ENCODE peak calls at places on chromosomes 3 and 15, in five cellular contexts. K is Right ventricle myocardium superior; T is GM13977; B is activated CD8-positive, alpha-beta memory T cell treated with anti-CD3 and anti-CD28 coated beads for 24 hours; M is mammary epithelial cell. F is an unnamed sample.

GRCh38 chr15:44045217-44045616 is 149.9 kb downstream of the FRMD5 start:
- DNase-seq in K (no peak), B (no peak), M (no peak), T (no peak), F (no peak)

GRCh38 chr3:155064920-155065319 is 15.2 kb upstream of the MME start:
- DNase-seq in B (no peak), T (no peak), M (no peak), K (no peak), F (no peak)

GRCh38 chr3:13199006-13199776 is 126.0 kb upstream of the IQSEC1 start:
- DNase-seq in M (no peak), T (no peak), B (no peak), K (no peak), F (no peak)

GRCh38 chr3:63995056-63995576 is 28.2 kb downstream of the PSMD6 start:
- DNase-seq in K (no peak), B (no peak), M (no peak), T (no peak), F (no peak)

GRCh38 chr3:123287962-123288302 is 86.2 kb downstream of the SEC22A start:
- DNase-seq in K (no peak), B (no peak), T (no peak), M (no peak), F (no peak)

GRCh38 chr3:169668957-169669681 is 5.6 kb upstream of the MECOM start:
- DNase-seq in T (peak), K (peak), B (peak), M (peak), F (peak)

GRCh38 chr3:152458725-152459515 is 190.2 kb downstream of the MBNL1 start:
- DNase-seq in T (no peak), B (no peak), M (no peak), K (no peak), F (no peak)

GRCh38 chr3:153165211-153165815 is 3.3 kb downstream of the RAP2B start:
- DNase-seq in M (no peak), B (no peak), T (no peak), K (no peak), F (no peak)

GRCh38 chr3:132382267-132382666 is 35.0 kb upstream of the DNAJC13 start:
- DNase-seq in B (no peak), K (no peak), M (no peak), T (no peak), F (no peak)

GRCh38 chr3:55453871-55454496 is 33.1 kb downstream of the WNT5A start:
- DNase-seq in K (no peak), M (no peak), B (no peak), T (no peak), F (no peak)

GRCh38 chr3:56754753-56755365 is 46.9 kb downstream of the ARHGEF3 start:
- DNase-seq in T (peak), M (no peak), K (peak), B (peak), F (no peak)

GRCh38 chr15:60283936-60284335 is 113.8 kb downstream of the ANXA2 start:
- DNase-seq in K (no peak), T (no peak), B (no peak), M (peak), F (peak)

GRCh38 chr15:51044037-51044712 is 50.5 kb downstream of the TNFAIP8L3 start:
- DNase-seq in B (no peak), K (no peak), T (no peak), M (no peak), F (no peak)

GRCh38 chr3:190076601-190077444 is 43.9 kb downstream of the P3H2 start:
- DNase-seq in B (no peak), T (no peak), K (no peak), M (peak), F (peak)

GRCh38 chr15:52191207-52191606 is at the start of gene GNB5:
- DNase-seq in B (no peak), K (no peak), M (no peak), T (no peak), F (no peak)

GRCh38 chr3:43190682-43191081 is 84.8 kb upstream of the POMGNT2 start:
- DNase-seq in T (no peak), M (no peak), K (no peak), B (no peak), F (peak)

GRCh38 chr3:147886889-147887288 is 477.7 kb downstream of the ZIC1 start:
- DNase-seq in B (no peak), T (no peak), K (no peak), M (no peak), F (no peak)

GRCh38 chr15:92801412-92801773 is 98.7 kb upstream of the CHD2 start:
- DNase-seq in T (no peak), B (no peak), M (peak), K (no peak), F (peak)

GRCh38 chr3:104273046-104273649 is 1093.6 kb upstream of the ALCAM start:
- DNase-seq in T (peak), B (no peak), M (peak), K (no peak), F (peak)

GRCh38 chr3:130480736-130481135 is 36.2 kb upstream of the COL6A6 start:
- DNase-seq in K (no peak), B (no peak), T (no peak), M (peak), F (peak)

GRCh38 chr3:100953103-100953502 is 40.1 kb downstream of the ABI3BP start:
- DNase-seq in M (no peak), K (no peak), T (no peak), B (no peak), F (no peak)

GRCh38 chr15:37096878-37097568 is 3.3 kb downstream of the MEIS2 start:
- DNase-seq in T (no peak), K (no peak), M (no peak), B (no peak), F (no peak)

GRCh38 chr3:63986147-63986546 is 37.1 kb downstream of the PSMD6 start:
- DNase-seq in K (no peak), B (no peak), M (no peak), T (no peak), F (no peak)

GRCh38 chr3:126342991-126343661 is 14.1 kb downstream of the KLF15 start:
- DNase-seq in K (peak), T (peak), B (peak), M (no peak), F (no peak)

GRCh38 chr3:26293351-26293750 is 329.2 kb upstream of the LRRC3B start:
- DNase-seq in T (no peak), K (no peak), B (no peak), M (no peak), F (no peak)

GRCh38 chr15:68980786-68981185 is 33.7 kb upstream of the NOX5 start:
- DNase-seq in B (no peak), K (no peak), T (no peak), M (no peak), F (no peak)

GRCh38 chr3:148681080-148681479 is 16.6 kb upstream of the AGTR1 start:
- DNase-seq in M (peak), B (no peak), K (no peak), T (no peak), F (peak)